ENCODE peak calls at places on chromosomes 12 and 14, in seven cellular contexts. Y, W, X, Q, T, O and V are unnamed samples.

GRCh38 chr12:3655331-3655900 is 97.5 kb downstream of the CRACR2A start:
- DNase-seq in Y (no peak), W (no peak), X (no peak), Q (peak), T (no peak), O (no peak), V (peak)

GRCh38 chr14:92502541-92503286 is 10.9 kb upstream of the RIN3 start:
- DNase-seq in Y (peak), W (no peak), X (no peak), Q (no peak), T (no peak), O (no peak), V (no peak)

GRCh38 chr12:46831335-46832083 is 5.7 kb upstream of the SLC38A4 start:
- DNase-seq in Y (no peak), W (no peak), X (no peak), Q (no peak), T (peak), O (no peak), V (no peak)

GRCh38 chr12:47621960-47622359 is 83.9 kb downstream of the RPAP3 start:
- DNase-seq in Y (no peak), W (no peak), X (no peak), Q (no peak), T (no peak), O (no peak), V (no peak)

GRCh38 chr12:104649913-104650312 is 193.2 kb downstream of the CHST11 start:
- DNase-seq in Y (no peak), W (no peak), X (no peak), Q (no peak), T (no peak), O (no peak), V (no peak)

GRCh38 chr12:27335364-27336145 is 2.9 kb downstream of the BMAL2 start:
- DNase-seq in Y (no peak), W (peak), X (no peak), Q (no peak), T (no peak), O (no peak), V (no peak)

GRCh38 chr14:39621678-39622077 is 189.4 kb upstream of the FBXO33 start:
- DNase-seq in Y (no peak), W (no peak), X (no peak), Q (no peak), T (no peak), O (no peak), V (no peak)

GRCh38 chr12:82176016-82176415 is 182.2 kb downstream of the CCDC59 start:
- DNase-seq in Y (no peak), W (no peak), X (no peak), Q (no peak), T (no peak), O (no peak), V (no peak)

GRCh38 chr14:60553855-60554254 is 44.9 kb downstream of the SIX6 start:
- DNase-seq in Y (no peak), W (no peak), X (no peak), Q (peak), T (no peak), O (no peak), V (no peak)

GRCh38 chr14:39428118-39428517 is 4.1 kb downstream of the FBXO33 start:
- DNase-seq in Y (no peak), W (no peak), X (no peak), Q (no peak), T (no peak), O (no peak), V (no peak)

GRCh38 chr12:105330938-105331804 is 680 bp downstream of the C12orf75 start:
- DNase-seq in Y (no peak), W (no peak), X (no peak), Q (peak), T (peak), O (no peak), V (peak)

GRCh38 chr14:75063013-75063412 is 811 bp downstream of the ACYP1 start:
- DNase-seq in Y (no peak), W (no peak), X (no peak), Q (no peak), T (no peak), O (no peak), V (no peak)

GRCh38 chr14:100586520-100587247 is 533 bp downstream of the BEGAIN start:
- DNase-seq in Y (peak), W (peak), X (no peak), Q (peak), T (peak), O (peak), V (peak)

GRCh38 chr12:115791331-115791730 is 486.2 kb downstream of the MED13L start:
- DNase-seq in Y (no peak), W (no peak), X (peak), Q (no peak), T (no peak), O (no peak), V (no peak)

GRCh38 chr12:6998708-6999451 is 19.4 kb downstream of the LPCAT3 start:
- DNase-seq in Y (no peak), W (no peak), X (no peak), Q (peak), T (no peak), O (no peak), V (no peak)

GRCh38 chr12:132247718-132248438 is 81.5 kb downstream of the GALNT9 start:
- DNase-seq in Y (no peak), W (no peak), X (no peak), Q (no peak), T (peak), O (no peak), V (no peak)

GRCh38 chr14:99158150-99158549 is 113.8 kb downstream of the BCL11B start:
- DNase-seq in Y (peak), W (no peak), X (no peak), Q (no peak), T (no peak), O (no peak), V (no peak)

GRCh38 chr14:104968541-104969401 is 9.4 kb downstream of the AHNAK2 start:
- DNase-seq in Y (peak), W (peak), X (no peak), Q (peak), T (peak), O (peak), V (no peak)

GRCh38 chr14:35161231-35161630 is 38.9 kb downstream of the PRORP start:
- DNase-seq in Y (no peak), W (no peak), X (no peak), Q (peak), T (no peak), O (no peak), V (no peak)

GRCh38 chr14:74793506-74794155 is 30.5 kb downstream of the YLPM1 start:
- DNase-seq in Y (no peak), W (no peak), X (no peak), Q (no peak), T (no peak), O (no peak), V (no peak)

GRCh38 chr14:104086210-104086660 is 735 bp downstream of the ASPG start:
- DNase-seq in Y (no peak), W (no peak), X (no peak), Q (no peak), T (peak), O (no peak), V (no peak)

GRCh38 chr12:109705291-109705690 is 8.3 kb upstream of the FAM222A start:
- DNase-seq in Y (no peak), W (no peak), X (no peak), Q (no peak), T (peak), O (no peak), V (no peak)

GRCh38 chr14:71473843-71474242 is 458.4 kb upstream of the RGS6 start:
- DNase-seq in Y (no peak), W (no peak), X (no peak), Q (peak), T (no peak), O (no peak), V (no peak)

GRCh38 chr14:39107624-39108023 is 4.6 kb upstream of the SEC23A start:
- DNase-seq in Y (no peak), W (peak), X (no peak), Q (peak), T (no peak), O (no peak), V (peak)

GRCh38 chr14:34718750-34719304 is 4.4 kb upstream of the CFL2 start:
- DNase-seq in Y (no peak), W (peak), X (no peak), Q (peak), T (no peak), O (no peak), V (no peak)

GRCh38 chr12:52277486-52278245 is 3.2 kb downstream of the KRT86 start:
- DNase-seq in Y (no peak), W (no peak), X (no peak), Q (no peak), T (peak), O (no peak), V (peak)

GRCh38 chr14:36316131-36316530 is 4.3 kb downstream of the MBIP start:
- DNase-seq in Y (no peak), W (no peak), X (no peak), Q (peak), T (no peak), O (no peak), V (no peak)

GRCh38 chr12:131353826-131354225 is 357.1 kb upstream of the SFSWAP start:
- DNase-seq in Y (no peak), W (no peak), X (no peak), Q (no peak), T (no peak), O (no peak), V (no peak)

GRCh38 chr14:90295870-90296516 is 35.7 kb downstream of the NRDE2 start:
- DNase-seq in Y (peak), W (peak), X (no peak), Q (no peak), T (no peak), O (no peak), V (no peak)

GRCh38 chr12:64522807-64523206 is 70.9 kb downstream of the TBK1 start:
- DNase-seq in Y (no peak), W (peak), X (no peak), Q (no peak), T (no peak), O (no peak), V (no peak)

GRCh38 chr12:22544038-22544979 is at the start of gene C2CD5:
- DNase-seq in Y (peak), W (peak), X (peak), Q (peak), T (peak), O (no peak), V (peak)
- TF ChIP-seq CTCF in Y (peak), W (no peak), X (peak), Q (peak), T (peak), O (peak), V (peak)

DNA sequence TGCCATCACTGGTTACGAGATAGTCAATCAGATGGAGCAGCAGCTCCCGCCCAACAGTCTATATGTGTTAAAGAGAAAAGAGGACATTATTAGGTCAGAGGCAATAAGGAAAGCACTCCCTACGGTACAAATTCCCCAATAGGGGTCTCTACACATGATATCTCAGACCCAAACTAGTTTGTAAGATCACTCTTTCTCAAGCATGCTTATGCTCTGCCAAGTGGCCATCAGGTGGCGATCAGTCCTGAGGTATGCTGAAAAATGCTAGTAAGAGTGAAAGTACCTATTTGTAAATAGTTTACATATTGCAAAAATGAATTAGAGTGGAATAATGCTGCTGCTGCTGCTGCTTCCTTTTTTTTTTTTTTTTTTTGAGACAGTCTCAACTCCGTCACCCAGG is 61.1 kb downstream of the CPM start:
- DNase-seq in Y (no peak), W (no peak), X (no peak), Q (no peak), T (no peak), O (no peak), V (no peak)
- TF ChIP-seq CTCF in Y (no peak), W (peak), X (no peak), Q (peak), T (no peak), O (peak), V (peak)

DNA sequence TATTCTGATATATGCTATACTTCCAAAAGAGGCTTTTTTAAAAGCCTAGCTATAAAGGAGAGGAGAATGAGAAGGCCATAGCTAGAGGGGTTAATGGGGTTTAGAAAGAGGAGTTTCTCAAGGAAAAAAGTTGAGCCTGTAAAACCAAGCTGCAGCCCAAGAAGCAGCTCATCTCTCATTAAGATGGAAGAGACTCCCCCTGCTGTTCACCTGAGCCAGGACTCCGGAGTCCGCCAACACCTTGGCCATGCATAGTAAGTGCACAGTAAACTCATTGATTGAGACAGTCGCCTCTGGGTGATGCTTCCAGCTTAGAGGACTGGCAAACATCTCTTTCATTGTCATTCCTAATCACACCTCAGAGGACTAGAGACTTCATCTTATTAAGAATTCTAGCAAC is 46.2 kb downstream of the ANO2 start:
- DNase-seq in Y (no peak), W (no peak), X (peak), Q (no peak), T (no peak), O (no peak), V (no peak)
- TF ChIP-seq CTCF in Y (no peak), W (no peak), X (no peak), Q (no peak), T (no peak), O (no peak), V (no peak)

GRCh38 chr14:47676301-47676617 is 854 bp upstream of the MDGA2 start:
- DNase-seq in Y (no peak), W (no peak), X (no peak), Q (no peak), T (no peak), O (no peak), V (no peak)

GRCh38 chr14:47675489-47676300 is at the start of gene MDGA2:
- DNase-seq in Y (no peak), W (peak), X (no peak), Q (peak), T (peak), O (no peak), V (peak)

GRCh38 chr14:47675239-47675488 is 241 bp downstream of the MDGA2 start:
- DNase-seq in Y (no peak), W (no peak), X (no peak), Q (peak), T (no peak), O (no peak), V (no peak)

GRCh38 chr14:47678157-47678556 is 2.8 kb upstream of the MDGA2 start:
- DNase-seq in Y (no peak), W (no peak), X (no peak), Q (no peak), T (no peak), O (no peak), V (no peak)

GRCh38 chr14:47678993-47679392 is 3.6 kb upstream of the MDGA2 start:
- DNase-seq in Y (no peak), W (no peak), X (no peak), Q (no peak), T (no peak), O (no peak), V (no peak)
- TF ChIP-seq CTCF in Y (no peak), W (no peak), X (no peak), Q (no peak), T (no peak), O (no peak), V (no peak)

GRCh38 chr14:32469388-32470160 is 140.5 kb downstream of the AKAP6 start:
- DNase-seq in Y (no peak), W (peak), X (no peak), Q (peak), T (no peak), O (no peak), V (peak)
- TF ChIP-seq CTCF in Y (no peak), W (peak), X (peak), Q (peak), T (peak), O (peak), V (peak)

GRCh38 chr12:977163-977562 is 13.9 kb upstream of the ERC1 start:
- DNase-seq in Y (no peak), W (no peak), X (no peak), Q (no peak), T (no peak), O (no peak), V (no peak)
- TF ChIP-seq CTCF in Y (no peak), W (no peak), X (no peak), Q (no peak), T (no peak), O (no peak), V (no peak)

GRCh38 chr12:92290881-92291280 is 145.2 kb upstream of the BTG1 start:
- DNase-seq in Y (no peak), W (peak), X (no peak), Q (peak), T (no peak), O (no peak), V (no peak)
- TF ChIP-seq CTCF in Y (no peak), W (no peak), X (no peak), Q (no peak), T (no peak), O (no peak), V (no peak)

GRCh38 chr14:102316048-102316745 is 3.3 kb upstream of the ZNF839 start:
- DNase-seq in Y (no peak), W (peak), X (no peak), Q (peak), T (no peak), O (no peak), V (no peak)

GRCh38 chr14:102318781-102319276 is 717 bp upstream of the ZNF839 start:
- DNase-seq in Y (peak), W (no peak), X (no peak), Q (no peak), T (no peak), O (no peak), V (no peak)

GRCh38 chr14:102319351-102320032 is at the start of gene ZNF839:
- DNase-seq in Y (peak), W (peak), X (peak), Q (peak), T (peak), O (peak), V (peak)

GRCh38 chr14:102316746-102317563 is 2.6 kb upstream of the ZNF839 start:
- DNase-seq in Y (peak), W (peak), X (peak), Q (peak), T (peak), O (peak), V (peak)

DNA sequence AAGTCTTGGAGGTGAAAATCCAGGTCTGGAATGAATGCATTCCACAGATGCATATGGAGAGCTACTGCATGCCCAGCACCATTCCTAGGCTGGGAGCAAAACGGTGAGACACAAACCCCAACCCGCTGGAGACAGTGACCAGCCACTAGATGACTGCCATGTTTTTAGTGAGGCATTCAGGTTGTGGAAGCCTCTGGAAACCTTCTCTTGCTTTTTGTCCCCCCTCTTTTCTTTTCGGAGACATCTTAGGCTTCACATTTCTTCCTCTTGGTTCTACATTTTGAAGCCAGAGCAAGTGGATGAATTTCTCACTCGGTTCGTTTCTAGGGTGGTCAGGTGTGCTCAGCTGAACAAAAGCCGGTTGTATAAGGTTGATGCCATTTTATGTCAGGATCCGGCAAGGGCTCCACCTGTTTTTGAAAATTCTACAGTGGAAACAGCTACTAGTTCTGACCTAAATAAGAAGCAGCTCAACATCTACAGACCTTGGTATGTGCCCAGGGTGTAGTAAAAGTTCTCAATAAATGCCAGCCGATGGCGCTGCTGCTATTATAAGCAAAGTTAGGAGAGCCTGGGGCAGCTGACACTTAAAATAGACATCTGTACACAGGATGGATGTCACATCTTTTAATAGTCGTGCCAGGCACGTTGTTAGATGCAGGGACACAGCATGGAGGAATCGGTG is 1.8 kb upstream of the ZNF839 start:
- DNase-seq in Y (peak), W (no peak), X (no peak), Q (peak), T (no peak), O (peak), V (no peak)
- TF ChIP-seq CTCF in Y (no peak), W (no peak), X (no peak), Q (peak), T (no peak), O (peak), V (no peak)

DNA sequence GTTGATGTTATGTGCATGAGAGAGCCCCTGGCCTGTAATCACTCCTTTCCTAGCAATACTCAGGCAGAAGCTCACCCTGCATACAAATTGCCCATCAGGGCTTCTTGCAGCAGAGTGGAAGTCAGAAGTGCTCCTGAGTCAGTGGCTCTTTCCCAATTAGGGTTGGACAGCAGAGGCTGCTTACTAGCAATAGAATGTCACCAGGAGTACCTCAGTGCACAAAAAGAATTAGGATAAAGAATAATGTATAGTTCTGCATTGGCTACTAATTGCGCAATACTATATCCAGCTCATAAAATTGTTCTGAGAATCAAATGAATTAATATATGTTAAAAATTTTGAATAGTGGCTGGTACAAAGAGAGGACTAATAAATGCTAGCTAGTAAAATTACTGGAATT is 161.1 kb downstream of the SLC35F4 start:
- DNase-seq in Y (no peak), W (no peak), X (no peak), Q (no peak), T (no peak), O (no peak), V (no peak)
- TF ChIP-seq CTCF in Y (no peak), W (no peak), X (no peak), Q (no peak), T (no peak), O (no peak), V (no peak)